ENCODE peak calls at places on chromosomes 4 and X, in five cellular contexts. G is hepatic stellate cell; K is EH; F is NCI-H774; L is stimulated activated CD8-positive, alpha-beta memory T cell treated with anti-CD3 and anti-CD28 coated beads, Interleukin-7, amount 100 ng/mL, for 48 hours. B is an unnamed sample.

GRCh38 chr4:2662598-2662997 is 93.5 kb downstream of the TNIP2 start:
- DNase-seq in G (peak; percentile 35), K (peak; percentile 91), F (no peak), L (no peak), B (no peak)

GRCh38 chr4:95551653-95552052 is 2.9 kb upstream of the UNC5C start:
- DNase-seq in G (no peak), K (no peak), F (no peak), L (no peak), B (no peak)

GRCh38 chr4:140296335-140296753 is 77.1 kb upstream of the SCOC start:
- DNase-seq in G (peak; percentile 84), K (peak; percentile 92), F (no peak), L (no peak), B (peak; percentile 32)

GRCh38 chrX:113399501-113400192 is 559.0 kb upstream of the AMOT start:
- DNase-seq in G (no peak), K (peak; percentile 1), F (no peak), L (no peak), B (no peak)

GRCh38 chrX:46704767-46705386 is 54.0 kb downstream of the SLC9A7 start:
- DNase-seq in G (no peak), K (no peak), F (no peak), L (peak; percentile 21), B (no peak)

GRCh38 chrX:107503996-107504395 is 54.5 kb downstream of the FRMPD3 start:
- DNase-seq in G (no peak), K (no peak), F (no peak), L (no peak), B (no peak)

GRCh38 chr4:3114377-3114776 is 39.9 kb downstream of the HTT start:
- DNase-seq in G (no peak), K (peak; percentile 32), F (no peak), L (no peak), B (no peak)

GRCh38 chrX:53065066-53065465 is 16.5 kb downstream of the GPR173 start:
- DNase-seq in G (no peak), K (peak; percentile 13), F (no peak), L (no peak), B (no peak)

GRCh38 chrX:134551365-134552095 is 91.6 kb downstream of the HPRT1 start:
- DNase-seq in G (no peak), K (peak; percentile 61), F (no peak), L (no peak), B (no peak)

GRCh38 chr4:80422727-80423404 is 87.3 kb downstream of the CFAP299 start:
- DNase-seq in G (no peak), K (no peak), F (no peak), L (no peak), B (no peak)

GRCh38 chr4:53763813-53764597 is 172.7 kb upstream of the LNX1 start:
- DNase-seq in G (peak; percentile 72), K (peak; percentile 98), F (no peak), L (no peak), B (peak; percentile 12)

GRCh38 chrX:8043546-8043945 is 116.3 kb upstream of the PNPLA4 start:
- DNase-seq in G (no peak), K (no peak), F (no peak), L (no peak), B (no peak)

GRCh38 chr4:153084939-153085630 is 119.2 kb upstream of the TRIM2 start:
- DNase-seq in G (peak; percentile 62), K (peak; percentile 67), F (peak; percentile 26), L (peak; percentile 73), B (peak; percentile 33)

GRCh38 chr4:38856524-38857337 is at the start of gene TLR6:
- DNase-seq in G (no peak), K (peak; percentile 59), F (peak; percentile 75), L (peak; percentile 34), B (no peak)

GRCh38 chr4:116358633-116359222 is 726.6 kb downstream of the TRAM1L1 start:
- DNase-seq in G (peak; percentile 12), K (peak; percentile 36), F (no peak), L (peak; percentile 5), B (peak; percentile 18)

GRCh38 chrX:137566746-137567473 is 983 bp downstream of the ZIC3 start:
- DNase-seq in G (no peak), K (no peak), F (no peak), L (no peak), B (no peak)